ENCODE peak calls at places on chromosomes 1 and 21, in ten cellular contexts. U is A549, B is sigmoid colon, K is tibial nerve, N is K562, Q is stomach, S is transverse colon, M is ovary, L is suprapubic skin, G is HepG2. W is an unnamed sample.

GRCh38 chr1:197837911-197838310 is 62.6 kb upstream of the DENND1B start:
- DNase-seq in K (no peak), M (no peak), G (peak; percentile 36), S (no peak), Q (no peak), U (no peak), L (no peak), N (no peak), B (no peak), W (no peak)

GRCh38 chr21:45910548-45911221 is 70.9 kb upstream of the COL6A1 start:
- DNase-seq in U (no peak), Q (no peak), M (no peak), K (no peak), L (no peak), S (no peak), G (no peak), B (peak; percentile 66), N (no peak), W (no peak)

GRCh38 chr1:113870778-113871177 is 734 bp downstream of the PTPN22 start:
- DNase-seq in M (no peak), S (no peak), K (no peak), Q (no peak), N (no peak), L (no peak), G (no peak), B (no peak), U (no peak), W (no peak)

GRCh38 chr1:180194546-180195207 is 35.4 kb upstream of the LHX4 start:
- DNase-seq in L (no peak), U (no peak), Q (no peak), K (no peak), M (no peak), N (peak; percentile 66), B (no peak), G (no peak), S (no peak), W (no peak)

GRCh38 chr1:234841710-234842231 is 231.8 kb upstream of the IRF2BP2 start:
- DNase-seq in G (no peak), M (no peak), L (no peak), Q (no peak), S (no peak), U (no peak), N (no peak), K (no peak), B (no peak), W (no peak)

GRCh38 chr1:196501760-196502428 is 106.3 kb downstream of the KCNT2 start:
- DNase-seq in Q (no peak), S (no peak), L (no peak), U (no peak), M (no peak), N (no peak), K (no peak), B (no peak), G (no peak), W (no peak)

GRCh38 chr1:4118746-4119515 is 218.9 kb upstream of the C1orf174 start:
- DNase-seq in L (peak; percentile 68), B (peak; percentile 32), G (no peak), N (no peak), Q (no peak), U (no peak), K (no peak), M (no peak), S (no peak), W (no peak)

GRCh38 chr1:39987869-39988268 is 32.9 kb downstream of the MFSD2A start:
- DNase-seq in N (no peak), S (no peak), K (no peak), M (no peak), U (no peak), Q (no peak), L (no peak), G (no peak), B (no peak), W (no peak)

GRCh38 chr1:38131024-38131585 is 84.5 kb upstream of the POU3F1 start:
- DNase-seq in Q (no peak), G (peak; percentile 18), U (no peak), S (no peak), B (peak; percentile 24), N (no peak), M (no peak), L (no peak), K (no peak), W (no peak)

GRCh38 chr1:205565799-205566198 is 61.3 kb downstream of the CDK18 start:
- DNase-seq in S (peak; percentile 21), M (no peak), G (no peak), N (no peak), B (peak; percentile 6), K (no peak), Q (peak; percentile 64), L (no peak), U (no peak), W (no peak)

GRCh38 chr1:97034651-97035050 is 313.1 kb downstream of the PTBP2 start:
- DNase-seq in K (no peak), S (no peak), G (no peak), L (no peak), Q (no peak), N (no peak), B (no peak), M (no peak), U (no peak), W (no peak)

GRCh38 chr1:196148367-196148970 is 459.8 kb downstream of the KCNT2 start:
- DNase-seq in L (no peak), Q (no peak), G (peak; percentile 6), B (no peak), U (peak; percentile 34), K (no peak), N (no peak), S (no peak), M (no peak), W (no peak)

GRCh38 chr1:193219391-193219790 is 33.0 kb upstream of the B3GALT2 start:
- DNase-seq in U (no peak), K (no peak), N (no peak), Q (no peak), L (no peak), M (no peak), B (no peak), S (no peak), G (no peak), W (no peak)

GRCh38 chr1:33036051-33036525 is 595 bp downstream of the AK2 start:
- DNase-seq in N (peak; percentile 49), B (no peak), L (no peak), M (no peak), S (no peak), G (peak; percentile 37), K (no peak), U (peak; percentile 45), Q (no peak), W (no peak)

GRCh38 chr1:65259816-65260215 is 49.5 kb upstream of the DNAJC6 start:
- DNase-seq in M (no peak), L (no peak), K (no peak), Q (no peak), U (no peak), G (no peak), B (no peak), S (no peak), N (no peak), W (peak; percentile 86)

GRCh38 chr1:57637155-57637554 is 213.3 kb upstream of the DAB1 start:
- DNase-seq in K (no peak), S (no peak), N (no peak), B (no peak), U (no peak), G (no peak), M (no peak), Q (no peak), L (no peak), W (no peak)

DNA sequence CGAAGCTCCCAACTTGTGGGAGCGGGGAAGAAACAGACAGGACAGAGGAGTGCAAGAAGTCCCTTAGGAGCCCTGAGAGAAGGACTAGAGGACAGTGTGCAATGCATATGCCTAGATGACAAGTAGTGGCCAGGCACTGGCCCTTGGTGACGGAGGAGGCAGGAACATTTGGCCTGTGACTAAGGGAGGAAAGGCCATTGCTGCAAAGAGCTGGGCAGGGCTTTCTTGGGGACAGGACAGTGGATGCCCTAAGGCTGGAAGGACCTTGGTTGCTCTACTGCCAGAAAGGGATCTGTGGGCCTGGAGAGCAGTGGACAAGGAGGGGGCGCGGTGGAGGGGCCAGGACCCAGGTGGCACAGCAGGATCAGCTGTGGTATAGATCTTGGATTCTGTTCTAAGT is 481.3 kb downstream of the CAMTA1 start:
- DNase-seq in M (no peak), Q (no peak), B (no peak), K (no peak), G (no peak), L (peak; percentile 18), N (no peak), U (no peak), S (no peak), W (peak; percentile 29)
- TF ChIP-seq POLR2A in M (no peak), Q (no peak), B (no peak), K (no peak), G (no peak), L (no peak), N (no peak), U (no peak), S (no peak), W (no peak)

GRCh38 chr1:109508001-109508872 is 1.3 kb downstream of the AMIGO1 start:
- DNase-seq in U (no peak), S (no peak), L (no peak), Q (no peak), G (no peak), K (no peak), M (no peak), N (no peak), B (peak; percentile 54), W (no peak)
- H3K4me3 ChIP-seq in U (no peak overlapping the region), S (no peak overlapping the region), L (no peak overlapping the region), Q (no peak overlapping the region), G (no peak overlapping the region), K (no peak overlapping the region), M (no peak overlapping the region), N (no peak overlapping the region), B (peak overlapping the region; percentile 97), W (peak overlapping the region; percentile 83)

DNA sequence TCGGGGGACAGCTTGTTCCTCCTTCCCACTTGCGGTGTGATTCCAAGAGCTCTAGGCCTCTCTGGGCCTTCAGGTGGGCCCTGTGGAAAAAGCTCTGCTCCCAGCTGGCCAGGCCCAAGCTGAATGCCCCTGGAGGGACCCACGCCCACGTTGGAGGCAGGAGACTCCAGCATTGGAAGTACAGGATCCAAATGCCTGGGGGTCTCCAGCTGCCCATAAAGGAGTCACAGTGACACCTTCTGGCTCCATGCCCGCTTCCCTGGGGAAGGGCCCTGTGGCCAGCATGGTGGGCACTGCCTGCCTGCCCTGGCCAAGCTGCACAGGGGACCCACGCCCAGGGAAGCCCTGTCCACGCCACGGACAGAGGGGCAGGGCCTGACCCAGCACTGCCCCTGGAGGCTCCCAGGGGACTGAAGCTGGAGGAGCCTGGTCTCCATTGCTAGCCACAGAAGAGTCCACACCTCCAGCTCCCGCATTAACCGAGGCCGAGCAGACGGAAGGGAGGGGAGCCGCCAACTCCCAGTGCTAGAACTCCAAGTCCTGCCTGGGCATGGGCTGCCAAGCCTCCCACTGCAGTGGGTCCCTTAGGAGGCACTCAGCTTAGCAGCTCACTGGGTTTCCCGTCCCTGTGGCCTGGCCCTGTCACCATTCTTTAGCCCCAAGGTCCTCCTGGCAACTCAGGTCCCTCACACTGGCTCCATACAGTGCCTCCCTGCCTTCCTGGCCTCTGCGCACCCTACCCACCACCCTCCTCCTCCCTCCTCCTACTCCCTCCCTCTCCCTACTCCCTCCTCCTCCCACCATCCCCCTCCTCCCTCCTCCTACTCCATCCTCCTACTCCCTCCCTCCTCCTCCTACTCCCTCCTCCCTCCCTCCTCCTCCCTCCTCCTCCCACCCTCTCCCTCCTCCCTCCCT is 41.9 kb downstream of the WNT9A start:
- DNase-seq in N (no peak), B (no peak), G (no peak), M (no peak), S (no peak), L (no peak), K (no peak), U (peak; percentile 24), Q (no peak), W (no peak)
- TF ChIP-seq EP300 in N (no peak), B (no peak), G (no peak), M (no peak), S (no peak), L (no peak), K (no peak), U (no peak), Q (no peak), W (no peak)

GRCh38 chr1:8848663-8849386 is 29.7 kb downstream of the ENO1 start:
- DNase-seq in L (peak; percentile 91), B (peak; percentile 97), S (peak; percentile 92), M (peak; percentile 90), K (peak; percentile 78), U (peak; percentile 80), G (peak; percentile 88), Q (peak; percentile 95), N (peak; percentile 96), W (peak; percentile 94)
- TF ChIP-seq POLR2A in L (no peak), B (no peak), S (no peak), M (no peak), K (peak; percentile 18), U (no peak), G (peak; percentile 16), Q (no peak), N (no peak), W (no peak)